ENCODE peak calls at places on chromosomes 1 and 21, in nine cellular contexts. Z is GM23248; J is CD4-positive, CD25-positive, alpha-beta regulatory T cell; A is lower lobe of right lung; H is heart left ventricle; X is right cardiac atrium; M is cardiac muscle cell; P is breast epithelium; Q is pancreas. B is an unnamed sample. For H3K4me1, the result is how much of the 10 kb centered on the place peaks cover.

GRCh38 chr1:178942285-178943218 is 71.7 kb upstream of the ANGPTL1 start:
- DNase-seq in Z (peak), H (no peak), J (no peak), X (peak), A (no peak), Q (no peak), P (no peak), M (peak), B (no peak)

GRCh38 chr1:203643213-203644045 is 16.8 kb downstream of the ATP2B4 start:
- DNase-seq in H (no peak), M (peak), A (no peak), Z (peak), J (no peak), Q (no peak), P (no peak), X (no peak), B (no peak)

GRCh38 chr1:229471175-229471574 is 37.0 kb downstream of the NUP133 start:
- DNase-seq in M (no peak), X (no peak), J (no peak), Z (no peak), H (no peak), A (no peak), P (no peak), Q (no peak), B (no peak)

GRCh38 chr1:196372896-196373536 is 235.2 kb downstream of the KCNT2 start:
- DNase-seq in X (no peak), J (peak), M (peak), Z (peak), H (no peak), A (no peak), Q (no peak), P (no peak), B (peak)

GRCh38 chr1:213690341-213690917 is 297.3 kb upstream of the PROX1 start:
- DNase-seq in Z (no peak), J (no peak), Q (no peak), H (no peak), M (no peak), X (no peak), P (no peak), A (no peak), B (no peak)

GRCh38 chr1:164659621-164660414 is 100.8 kb downstream of the PBX1 start:
- DNase-seq in H (no peak), A (peak), X (no peak), P (peak), M (no peak), Q (peak), J (no peak), Z (no peak), B (no peak)

GRCh38 chr1:86169625-86170024 is 13.1 kb upstream of the COL24A1 start:
- DNase-seq in A (no peak), Z (peak), H (no peak), Q (no peak), M (no peak), J (no peak), X (no peak), P (no peak), B (no peak)

GRCh38 chr21:14559144-14559543 is 13.0 kb upstream of the SAMSN1 start:
- DNase-seq in J (no peak), Z (no peak), A (no peak), P (no peak), Q (no peak), M (no peak), X (no peak), H (no peak), B (no peak)

GRCh38 chr1:220879509-220880366 is 495 bp downstream of the HLX start:
- DNase-seq in Z (peak), M (peak), A (peak), J (no peak), H (peak), X (peak), P (no peak), Q (peak), B (no peak)

GRCh38 chr1:245753807-245754206 is 599.0 kb downstream of the KIF26B start:
- DNase-seq in X (no peak), Z (no peak), J (no peak), Q (no peak), H (no peak), P (no peak), M (no peak), A (no peak), B (no peak)

GRCh38 chr1:47710075-47711071 is 272.5 kb downstream of the FOXD2 start:
- DNase-seq in A (peak), H (peak), Q (peak), X (peak), Z (peak), M (peak), P (no peak), J (peak), B (peak)

DNA sequence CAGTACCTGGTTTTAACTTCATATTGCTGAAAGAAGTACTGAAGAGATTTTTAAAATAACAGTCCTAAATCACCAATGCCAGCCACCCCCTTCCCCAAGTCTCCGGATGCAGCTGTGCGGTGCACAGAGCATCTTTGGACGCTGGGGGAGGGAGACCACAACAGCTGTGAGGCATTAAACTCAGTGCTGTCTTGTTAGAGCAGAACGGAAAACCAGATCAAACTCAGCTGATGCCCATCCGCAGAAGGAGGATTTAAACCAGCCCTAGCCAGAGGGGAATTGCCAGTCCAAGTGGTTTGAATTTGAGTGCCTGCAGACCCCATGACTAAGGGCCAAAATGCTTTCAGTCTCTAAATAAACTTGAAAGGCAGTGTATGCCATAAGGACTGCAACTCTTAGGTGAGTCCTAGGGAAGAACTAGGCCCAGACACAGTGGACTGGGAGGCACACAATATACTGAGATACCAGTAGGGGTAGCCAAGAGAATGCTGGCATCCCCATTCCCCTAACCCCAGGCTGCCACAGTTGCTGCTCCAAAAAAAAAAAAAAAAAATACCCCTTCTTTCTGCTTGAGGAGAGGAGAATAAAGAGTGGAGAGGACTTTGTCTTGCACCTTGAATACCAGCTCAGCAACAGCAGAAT is 576.2 kb downstream of the NEGR1 start:
- DNase-seq in M (no peak), P (no peak), Q (no peak), J (no peak), Z (no peak), H (no peak), A (no peak), X (no peak), B (no peak)
- H3K27ac ChIP-seq in M (no peak), P (no peak), Q (no peak), J (no peak), Z (no peak), H (no peak), A (no peak), X (no peak), B (no peak)

GRCh38 chr1:33361553-33362262 is 40.8 kb upstream of the A3GALT2 start:
- DNase-seq in X (no peak), A (no peak), M (peak), P (no peak), Q (no peak), Z (no peak), H (peak), J (no peak), B (no peak)
- H3K4me1 ChIP-seq in X (under half), A (under half), M (half or more), P (under half), Q (under half), Z (under half), H (under half), J (under half), B (under half)

GRCh38 chr1:224864006-224864405 is 65.5 kb upstream of the DNAH14 start:
- DNase-seq in M (peak), Q (no peak), P (no peak), H (no peak), Z (peak), A (no peak), J (no peak), X (no peak), B (no peak)

GRCh38 chr1:224861317-224861716 is 68.2 kb upstream of the DNAH14 start:
- DNase-seq in Z (no peak), X (no peak), M (no peak), A (no peak), Q (no peak), J (no peak), P (no peak), H (no peak), B (no peak)

GRCh38 chr1:224867715-224868114 is 61.8 kb upstream of the DNAH14 start:
- DNase-seq in A (no peak), Q (no peak), Z (peak), H (no peak), J (no peak), X (no peak), P (no peak), M (peak), B (no peak)

GRCh38 chr1:224865510-224865909 is 64.0 kb upstream of the DNAH14 start:
- DNase-seq in A (no peak), Z (no peak), Q (no peak), P (no peak), J (no peak), H (no peak), X (no peak), M (no peak), B (no peak)

DNA sequence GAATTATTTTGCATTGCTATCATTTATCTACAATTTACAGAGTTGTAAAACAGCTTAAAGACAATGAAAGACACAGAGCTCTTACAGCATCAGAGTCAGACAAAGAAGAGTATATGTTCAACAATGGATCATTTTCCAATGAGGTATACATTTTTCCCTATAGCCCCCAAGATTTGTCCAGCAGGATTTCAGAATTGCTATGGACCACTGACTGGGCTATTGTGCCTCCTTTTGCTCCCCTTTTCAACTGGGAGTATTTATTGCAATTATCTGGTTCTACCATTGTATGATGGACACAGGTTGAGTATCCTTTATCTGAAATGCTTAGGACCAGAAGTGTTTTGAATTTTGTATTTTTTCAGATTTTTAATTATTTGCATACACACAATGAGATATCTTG is 62.5 kb upstream of the DNAH14 start:
- DNase-seq in A (no peak), Q (no peak), J (no peak), M (no peak), H (no peak), P (no peak), Z (no peak), X (no peak), B (no peak)
- H3K27ac ChIP-seq in A (no peak), Q (no peak), J (no peak), M (no peak), H (no peak), P (no peak), Z (no peak), X (no peak), B (no peak)

GRCh38 chr21:43362306-43362927 is 64.5 kb downstream of the SIK1 start:
- DNase-seq in H (peak), Q (peak), J (peak), A (peak), Z (peak), X (peak), M (peak), P (peak), B (peak)
- H3K4me1 ChIP-seq in H (under half), Q (under half), J (under half), A (under half), Z (under half), X (under half), M (under half), P (under half), B (under half)

DNA sequence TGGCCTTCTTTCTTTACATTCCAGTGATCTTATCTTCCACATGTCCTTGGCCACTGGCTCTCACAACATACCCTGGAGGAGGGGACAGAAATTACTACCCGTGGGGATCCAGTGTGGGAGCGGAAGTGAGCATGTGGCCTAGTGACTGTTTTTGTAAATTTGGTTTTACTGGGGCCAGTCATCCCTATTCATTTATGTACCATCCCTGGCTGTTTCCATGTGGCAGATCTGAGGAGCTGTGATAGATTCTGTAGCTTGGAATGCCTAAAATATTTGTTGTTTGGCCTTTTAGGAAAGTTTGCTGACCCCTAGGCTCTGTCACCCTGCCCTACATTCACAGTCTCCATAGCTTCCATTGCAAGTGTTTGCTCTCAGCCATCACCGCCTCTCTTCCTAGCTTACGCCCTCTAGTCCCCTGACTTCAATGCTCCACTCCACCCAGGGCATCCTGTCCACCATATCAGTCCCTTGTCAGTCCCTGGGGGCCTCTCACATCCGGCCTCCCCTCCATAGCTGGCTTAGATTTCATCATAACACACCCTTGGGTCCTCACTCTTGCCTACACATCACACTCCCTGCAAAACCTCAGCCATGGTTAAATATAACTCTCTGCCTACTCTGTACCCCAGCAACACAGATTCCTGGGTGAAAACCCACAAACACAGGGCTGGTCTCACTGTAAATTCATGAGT is 25.8 kb downstream of the DHCR24 start:
- DNase-seq in A (no peak), M (peak), Q (no peak), X (no peak), J (no peak), Z (no peak), H (no peak), P (no peak), B (no peak)
- H3K27ac ChIP-seq in A (no peak), M (peak), Q (no peak), X (no peak), J (no peak), Z (no peak), H (no peak), P (peak), B (no peak)

DNA sequence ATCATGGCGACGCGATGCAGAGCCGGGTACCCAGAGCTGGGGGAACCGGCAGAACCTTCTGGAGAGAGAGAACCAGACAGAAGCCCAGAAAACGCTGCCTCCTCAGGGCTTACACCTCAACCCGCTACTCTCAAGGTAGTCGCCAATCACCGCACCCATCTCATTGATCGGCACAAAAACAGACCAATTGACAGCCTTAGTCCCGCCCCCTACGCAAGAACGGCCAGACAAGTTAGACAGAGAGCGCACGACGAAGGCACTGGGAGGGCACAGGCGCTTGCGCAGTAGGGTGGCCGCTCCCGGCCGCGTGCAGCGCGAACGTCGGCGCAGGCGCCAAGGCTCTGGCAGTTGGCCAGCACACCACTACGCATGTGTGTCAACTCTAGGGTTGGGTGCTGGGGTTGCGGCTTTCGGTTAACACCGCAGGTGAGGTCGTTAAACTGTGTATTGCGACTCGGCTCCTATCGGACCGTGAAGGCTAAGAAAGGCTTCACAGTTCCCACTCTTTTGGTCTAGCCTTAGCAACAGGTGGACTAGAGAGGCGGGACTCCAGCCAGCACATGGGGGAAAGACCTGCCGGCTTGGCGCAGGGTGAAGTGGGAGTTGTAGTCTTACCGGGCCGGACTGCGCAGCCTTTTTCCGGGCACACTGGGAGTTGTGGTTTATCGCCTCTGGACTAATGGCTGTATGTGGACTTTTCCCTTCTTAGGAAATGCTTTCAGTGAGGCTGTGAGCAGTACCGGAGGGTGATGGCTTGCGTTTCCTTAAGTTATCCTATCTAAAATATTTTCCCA is at the start of the genes CCT3 and TSACC:
- DNase-seq in H (peak), P (peak), Z (peak), X (peak), A (peak), M (peak), J (peak), Q (peak), B (peak)
- H3K4me1 ChIP-seq in H (under half), P (under half), Z (under half), X (under half), A (under half), M (under half), J (under half), Q (under half), B (under half)

GRCh38 chr1:61447339-61448016 is 277.5 kb downstream of the TM2D1 start:
- DNase-seq in Q (no peak), A (no peak), P (no peak), J (no peak), Z (no peak), M (no peak), X (no peak), H (no peak), B (no peak)
- H3K27ac ChIP-seq in Q (no peak), A (no peak), P (peak), J (no peak), Z (no peak), M (no peak), X (peak), H (peak), B (no peak)

DNA sequence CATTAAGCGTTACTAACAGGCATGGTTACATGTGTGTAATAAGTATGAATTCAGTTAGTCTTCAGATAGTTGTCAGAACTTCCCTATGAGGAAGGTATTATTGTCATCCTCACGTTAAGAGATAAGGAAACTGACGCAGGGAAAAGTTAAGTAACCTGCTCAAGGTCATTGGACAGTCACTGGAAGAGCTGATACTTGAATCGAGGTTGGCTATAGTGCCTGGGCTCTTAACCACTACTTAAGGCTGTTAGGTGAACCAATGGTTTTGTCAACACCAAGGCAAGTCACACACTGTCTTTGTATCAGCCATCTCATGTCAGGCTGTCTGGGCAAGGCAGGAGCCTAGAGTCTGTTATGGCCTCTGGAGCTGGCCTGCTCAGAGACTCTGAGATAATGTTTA is 16.2 kb downstream of the MFSD2A start:
- DNase-seq in X (no peak), M (no peak), J (no peak), P (no peak), Z (no peak), Q (no peak), A (no peak), H (no peak), B (no peak)
- H3K4me1 ChIP-seq in X (under half), M (under half), J (under half), P (under half), Z (under half), Q (under half), A (under half), H (under half), B (under half)

GRCh38 chr1:109739738-109740614 is 862 bp downstream of the GSTM3 start:
- DNase-seq in X (peak), P (peak), Z (peak), H (peak), Q (peak), M (peak), A (peak), J (peak), B (peak)
- H3K27ac ChIP-seq in X (peak), P (peak), Z (no peak), H (no peak), Q (peak), M (peak), A (peak), J (no peak), B (peak)

DNA sequence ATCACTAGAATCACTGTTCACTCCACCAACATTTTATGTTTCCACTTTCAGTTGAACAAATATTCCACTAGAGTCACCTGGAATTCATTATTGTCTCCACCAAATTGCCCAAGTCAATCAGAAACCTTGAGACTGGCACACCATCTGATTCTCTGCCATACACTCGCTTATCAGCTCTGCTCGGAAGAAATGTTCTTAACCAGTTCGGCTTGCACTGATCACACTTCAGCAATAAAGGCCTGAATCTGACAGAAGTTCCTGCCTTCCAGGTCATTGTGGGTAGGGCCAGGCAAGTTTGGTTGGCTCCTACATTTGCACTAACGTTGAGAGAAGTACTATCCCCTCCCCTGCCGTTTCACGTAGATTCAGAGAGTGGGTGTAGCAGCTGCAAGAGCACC is 10.0 kb downstream of the TPM3 start:
- DNase-seq in H (no peak), M (no peak), P (no peak), Z (no peak), Q (no peak), J (no peak), X (no peak), A (no peak), B (no peak)
- H3K4me1 ChIP-seq in H (under half), M (under half), P (under half), Z (under half), Q (under half), J (half or more), X (under half), A (half or more), B (half or more)

B was measured in CD4-positive, alpha-beta memory T cell.